ENCODE peak calls at places on chromosomes 6 and 20, in four cellular contexts. I, K, J and D are unnamed samples.

GRCh38 chr20:37912874-37913273 is 9.9 kb downstream of the VSTM2L start:
- DNase-seq in I (no peak), K (no peak), J (no peak), D (no peak)

GRCh38 chr20:32457476-32457986 is 99.4 kb downstream of the ASXL1 start:
- DNase-seq in I (peak), K (peak), J (peak), D (peak)

GRCh38 chr6:5937516-5937915 is 69.2 kb downstream of the NRN1 start:
- DNase-seq in I (no peak), K (no peak), J (no peak), D (no peak)

GRCh38 chr20:41376349-41376748 is 9.7 kb upstream of the EMILIN3 start:
- DNase-seq in I (no peak), K (no peak), J (no peak), D (no peak)

GRCh38 chr6:155895641-155896040 is 440.0 kb upstream of the NOX3 start:
- DNase-seq in I (no peak), K (no peak), J (no peak), D (no peak)

GRCh38 chr20:50339196-50339901 is 148.7 kb downstream of the CEBPB start:
- DNase-seq in I (no peak), K (no peak), J (peak), D (no peak)

GRCh38 chr6:15614277-15614676 is 48.6 kb downstream of the DTNBP1 start:
- DNase-seq in I (no peak), K (no peak), J (no peak), D (no peak)

GRCh38 chr6:18121580-18122127 is 823 bp downstream of the NHLRC1 start:
- DNase-seq in I (no peak), K (no peak), J (no peak), D (peak)

GRCh38 chr6:119979862-119980261 is 630.3 kb upstream of the MAN1A1 start:
- DNase-seq in I (no peak), K (no peak), J (no peak), D (no peak)

GRCh38 chr20:24785141-24785924 is 163.7 kb upstream of the CST7 start:
- DNase-seq in I (no peak), K (peak), J (no peak), D (no peak)

GRCh38 chr6:26175428-26176181 is 88.4 kb downstream of the HFE start:
- DNase-seq in I (no peak), K (peak), J (no peak), D (peak)

GRCh38 chr20:49115565-49115964 is 69.5 kb downstream of the CSE1L start:
- DNase-seq in I (no peak), K (peak), J (no peak), D (no peak)

GRCh38 chr6:22737331-22737730 is 168.0 kb downstream of the HDGFL1 start:
- DNase-seq in I (peak), K (peak), J (no peak), D (peak)

GRCh38 chr6:144681334-144681733 is 396.2 kb downstream of the UTRN start:
- DNase-seq in I (no peak), K (no peak), J (no peak), D (no peak)

GRCh38 chr20:7981374-7981773 is 38.2 kb downstream of the TMX4 start:
- DNase-seq in I (no peak), K (no peak), J (no peak), D (no peak)

GRCh38 chr6:157615411-157615763 is 207.7 kb upstream of the SNX9 start:
- DNase-seq in I (no peak), K (no peak), J (no peak), D (no peak)

GRCh38 chr6:155227076-155227475 is 36.7 kb upstream of the CLDN20 start:
- DNase-seq in I (no peak), K (no peak), J (no peak), D (no peak)

GRCh38 chr6:133502451-133503259 is 261.5 kb downstream of the EYA4 start:
- DNase-seq in I (no peak), K (peak), J (no peak), D (no peak)